ENCODE peak calls at places on chromosomes 1 and 21, in ten cellular contexts. J is cardiac muscle cell, E is NAMALWA, K is T47D, V is mucosa of descending colon, A is NT2/D1, T is left kidney, F is T-helper 1 cell, Q is SK-N-SH, N is occipital lobe. X is an unnamed sample.

GRCh38 chr1:22053018-22053860 is 730 bp downstream of the CDC42 start:
- DNase-seq in E (peak), Q (peak), T (peak), N (peak), A (peak), K (no peak), F (peak), J (peak), V (peak), X (peak)

GRCh38 chr1:91511386-91511785 is 10.7 kb downstream of the CDC7 start:
- DNase-seq in F (no peak), A (no peak), V (no peak), Q (no peak), T (peak), K (no peak), J (peak), E (peak), N (no peak), X (peak)

GRCh38 chr1:192788184-192788583 is 20.7 kb upstream of the RGS2 start:
- DNase-seq in K (no peak), F (no peak), A (no peak), N (peak), J (peak), Q (no peak), E (no peak), V (no peak), T (peak), X (peak)

GRCh38 chr1:233614743-233615521 is 1.0 kb downstream of the KCNK1 start:
- DNase-seq in V (peak), A (no peak), E (no peak), F (no peak), T (peak), N (no peak), K (peak), J (peak), Q (peak), X (no peak)

GRCh38 chr1:81430955-81431646 is 369.6 kb upstream of the ADGRL2 start:
- DNase-seq in A (peak), E (no peak), V (no peak), N (no peak), F (no peak), T (no peak), Q (no peak), J (no peak), K (no peak), X (no peak)

GRCh38 chr1:168396940-168397680 is 116.4 kb downstream of the TBX19 start:
- DNase-seq in T (peak), A (no peak), Q (no peak), K (no peak), E (no peak), J (no peak), F (no peak), N (no peak), V (no peak), X (no peak)

GRCh38 chr1:23200885-23201284 is 16.4 kb downstream of the HTR1D start:
- DNase-seq in K (no peak), V (no peak), Q (no peak), N (no peak), A (no peak), F (no peak), T (no peak), E (peak), J (no peak), X (no peak)

GRCh38 chr1:43779266-43779665 is 71.9 kb downstream of the ST3GAL3 start:
- DNase-seq in V (no peak), K (no peak), N (no peak), J (no peak), Q (no peak), F (no peak), E (peak), A (no peak), T (no peak), X (no peak)

GRCh38 chr21:36297938-36298572 is 21.9 kb upstream of the MORC3 start:
- DNase-seq in F (peak), N (no peak), E (peak), J (no peak), Q (no peak), K (no peak), A (no peak), V (peak), T (no peak), X (peak)

GRCh38 chr1:79207331-79207730 is 200.8 kb upstream of the ADGRL4 start:
- DNase-seq in A (no peak), V (no peak), N (no peak), F (no peak), K (no peak), T (no peak), E (no peak), J (no peak), Q (no peak), X (no peak)

GRCh38 chr21:37398697-37399096 is 32.1 kb downstream of the DYRK1A start:
- DNase-seq in A (no peak), Q (no peak), J (no peak), V (no peak), F (no peak), T (no peak), N (no peak), E (no peak), K (no peak), X (no peak)

GRCh38 chr1:16143566-16144324 is 12.1 kb downstream of the EPHA2 start:
- DNase-seq in K (no peak), A (no peak), Q (no peak), J (peak), F (no peak), N (no peak), V (peak), T (no peak), E (no peak), X (peak)

GRCh38 chr1:39081266-39082139 is 55.4 kb downstream of the NDUFS5 start:
- DNase-seq in V (no peak), A (no peak), Q (peak), T (peak), F (no peak), K (no peak), J (peak), E (no peak), N (no peak), X (no peak)

GRCh38 chr1:221729771-221730170 is 12.1 kb downstream of the DUSP10 start:
- DNase-seq in K (no peak), N (no peak), E (no peak), F (no peak), J (no peak), V (no peak), T (peak), A (no peak), Q (no peak), X (no peak)

GRCh38 chr1:174080819-174081218 is 58.7 kb upstream of the RC3H1 start:
- DNase-seq in N (no peak), V (no peak), E (no peak), F (no peak), Q (no peak), T (no peak), J (no peak), A (no peak), K (no peak), X (no peak)

GRCh38 chr1:163039694-163040093 is 29.5 kb upstream of the RGS4 start:
- DNase-seq in Q (no peak), V (no peak), N (no peak), F (no peak), A (no peak), T (no peak), K (no peak), E (no peak), J (no peak), X (no peak)

GRCh38 chr1:3598051-3598471 is 13.2 kb downstream of the MEGF6 start:
- DNase-seq in F (no peak), V (peak), J (peak), N (no peak), T (peak), K (no peak), A (no peak), Q (no peak), E (no peak), X (no peak)

GRCh38 chr1:115764541-115764940 is 4.0 kb downstream of the CASQ2 start:
- DNase-seq in J (peak), K (no peak), V (peak), N (no peak), E (no peak), F (no peak), A (no peak), Q (peak), T (peak), X (peak)

GRCh38 chr1:69540052-69540451 is 27.7 kb upstream of the LRRC7 start:
- DNase-seq in V (no peak), Q (no peak), K (no peak), N (no peak), E (no peak), T (no peak), F (no peak), J (no peak), A (no peak), X (peak)

GRCh38 chr1:219215477-219215876 is 41.8 kb downstream of the LYPLAL1 start:
- DNase-seq in A (no peak), Q (no peak), V (no peak), E (no peak), J (no peak), N (no peak), T (no peak), K (no peak), F (no peak), X (no peak)

GRCh38 chr1:27561126-27561899 is 42.6 kb downstream of the AHDC1 start:
- DNase-seq in J (no peak), K (no peak), A (no peak), F (no peak), V (no peak), E (no peak), N (no peak), Q (peak), T (peak), X (no peak)

GRCh38 chr1:202292773-202293172 is 49.0 kb downstream of the UBE2T start:
- DNase-seq in N (no peak), Q (no peak), J (no peak), V (no peak), T (no peak), A (no peak), E (no peak), F (no peak), K (no peak), X (no peak)

GRCh38 chr1:38699330-38700076 is 160.1 kb downstream of the RRAGC start:
- DNase-seq in V (no peak), T (no peak), N (no peak), K (no peak), E (no peak), A (no peak), Q (no peak), F (no peak), J (no peak), X (no peak)

GRCh38 chr1:51445346-51446090 is 73.5 kb downstream of the EPS15 start:
- DNase-seq in T (no peak), A (no peak), F (no peak), Q (no peak), V (no peak), K (no peak), N (no peak), E (no peak), J (no peak), X (peak)

GRCh38 chr1:51284487-51284954 is 45.8 kb downstream of the TTC39A start:
- DNase-seq in A (no peak), E (no peak), F (no peak), Q (peak), T (peak), J (peak), V (peak), N (no peak), K (no peak), X (peak)

GRCh38 chr1:10866314-10867091 is 70.1 kb upstream of the CASZ1 start:
- DNase-seq in Q (no peak), T (peak), V (peak), E (no peak), N (no peak), J (no peak), A (peak), K (no peak), F (no peak), X (no peak)